ENCODE peak calls at places on chromosomes 13 and 19, in eight cellular contexts. U is A549; I is activated CD8-positive, alpha-beta T cell treated with anti-CD3 and anti-CD28 coated beads for 36 hours; D is psoas muscle; G is mammary epithelial cell; A is brain microvascular endothelial cell; F is SK-N-SH; V is DND-41. B is an unnamed sample.

GRCh38 chr19:35194022-35194984 is 34.2 kb downstream of the FAM187B start:
- DNase-seq in V (no peak), A (no peak), D (no peak), U (no peak), G (no peak), F (no peak), I (no peak), B (no peak)

GRCh38 chr19:33430674-33431277 is 57.3 kb downstream of the CEBPG start:
- DNase-seq in F (peak), G (peak), A (peak), U (peak), D (peak), I (peak), V (peak), B (peak)

GRCh38 chr13:41674246-41674645 is 216.9 kb downstream of the RGCC start:
- DNase-seq in G (no peak), A (no peak), I (no peak), U (no peak), V (no peak), D (no peak), F (no peak), B (no peak)

GRCh38 chr13:23146811-23147245 is 34.0 kb upstream of the SGCG start:
- DNase-seq in D (no peak), F (no peak), U (no peak), A (no peak), G (no peak), V (no peak), I (no peak), B (no peak)

GRCh38 chr13:62931901-62932883 is 1516.5 kb upstream of the PCDH20 start:
- DNase-seq in I (no peak), F (no peak), U (no peak), V (no peak), A (no peak), D (no peak), G (no peak), B (no peak)

GRCh38 chr13:31951215-31951678 is 80.3 kb upstream of the FRY start:
- DNase-seq in I (peak), G (peak), A (no peak), F (no peak), V (no peak), D (peak), U (no peak), B (peak)

GRCh38 chr13:106477303-106477702 is 58.2 kb downstream of the EFNB2 start:
- DNase-seq in U (no peak), A (no peak), I (no peak), F (no peak), G (no peak), V (no peak), D (no peak), B (no peak)

GRCh38 chr19:34313188-34313587 is 51.8 kb upstream of the GPI start:
- DNase-seq in V (no peak), D (no peak), U (no peak), I (no peak), F (no peak), G (peak), A (peak), B (no peak)

GRCh38 chr13:51742611-51743010 is 61.4 kb downstream of the DHRS12 start:
- DNase-seq in V (no peak), I (no peak), G (no peak), F (no peak), D (no peak), U (no peak), A (no peak), B (no peak)

GRCh38 chr19:8017808-8018207 is 12.4 kb upstream of the ELAVL1 start:
- DNase-seq in U (no peak), F (no peak), A (no peak), D (no peak), G (no peak), I (peak), V (no peak), B (peak)

GRCh38 chr19:39792999-39793546 is 14.4 kb downstream of the LEUTX start:
- DNase-seq in U (peak), A (peak), V (peak), D (peak), I (peak), F (peak), G (peak), B (peak)

GRCh38 chr19:52007436-52007804 is 591 bp downstream of the ZNF615 start:
- DNase-seq in V (no peak), U (peak), A (no peak), G (no peak), F (peak), D (no peak), I (peak), B (no peak)

GRCh38 chr19:54893406-54893805 is 12.5 kb upstream of the NCR1 start:
- DNase-seq in V (no peak), F (no peak), I (no peak), U (no peak), D (no peak), G (no peak), A (no peak), B (no peak)

GRCh38 chr13:109272595-109273325 is 513.6 kb downstream of the IRS2 start:
- DNase-seq in G (no peak), F (no peak), I (no peak), A (peak), U (peak), V (no peak), D (no peak), B (no peak)

GRCh38 chr13:38582133-38582532 is 104.7 kb upstream of the FREM2 start:
- DNase-seq in G (peak), U (peak), A (peak), F (peak), V (peak), D (no peak), I (peak), B (peak)

GRCh38 chr19:15282311-15282705 is 50.0 kb downstream of the BRD4 start:
- DNase-seq in A (no peak), F (no peak), D (no peak), V (no peak), U (no peak), G (peak), I (no peak), B (no peak)

GRCh38 chr13:22961835-22962537 is 218.8 kb upstream of the SGCG start:
- DNase-seq in V (no peak), I (no peak), D (no peak), A (no peak), F (no peak), G (no peak), U (no peak), B (peak)

GRCh38 chr19:29687244-29687896 is 22.1 kb downstream of the PLEKHF1 start:
- DNase-seq in V (no peak), G (peak), F (no peak), D (peak), I (peak), U (peak), A (peak), B (no peak)

GRCh38 chr13:51663980-51664957 is 80.0 kb downstream of the WDFY2 start:
- DNase-seq in I (no peak), F (no peak), D (no peak), U (no peak), V (no peak), A (no peak), G (peak), B (no peak)

GRCh38 chr13:92727118-92727517 is 499.5 kb upstream of the GPC6 start:
- DNase-seq in D (no peak), G (no peak), I (no peak), F (peak), A (no peak), V (no peak), U (no peak), B (no peak)

GRCh38 chr13:32001392-32001768 is 30.2 kb upstream of the FRY start:
- DNase-seq in A (peak), F (peak), D (no peak), U (peak), V (peak), G (peak), I (peak), B (peak)

GRCh38 chr13:31898383-31899071 is 133.0 kb upstream of the FRY start:
- DNase-seq in A (no peak), D (no peak), V (no peak), U (no peak), G (no peak), I (no peak), F (no peak), B (no peak)

GRCh38 chr19:23787106-23787505 is 28.4 kb upstream of the ZNF681 start:
- DNase-seq in A (peak), G (peak), F (no peak), U (no peak), I (no peak), D (no peak), V (no peak), B (no peak)

GRCh38 chr13:40460116-40460515 is 206.3 kb downstream of the FOXO1 start:
- DNase-seq in U (no peak), V (no peak), D (no peak), F (no peak), G (no peak), A (peak), I (no peak), B (no peak)

GRCh38 chr19:42850981-42851717 is 28.4 kb downstream of the PSG1 start:
- DNase-seq in G (peak), I (no peak), D (peak), F (no peak), U (peak), A (peak), V (no peak), B (no peak)

GRCh38 chr19:34539396-34539795 is 57.8 kb downstream of the WTIP start:
- DNase-seq in V (no peak), G (no peak), F (no peak), U (no peak), I (no peak), D (no peak), A (no peak), B (no peak)

GRCh38 chr13:20326276-20326675 is 94.2 kb upstream of the GJB6 start:
- DNase-seq in V (no peak), F (no peak), D (no peak), A (no peak), I (no peak), U (no peak), G (no peak), B (no peak)

GRCh38 chr13:20340136-20340758 is 108.1 kb upstream of the GJB6 start:
- DNase-seq in D (no peak), U (no peak), V (no peak), I (no peak), F (no peak), A (no peak), G (no peak), B (no peak)

GRCh38 chr13:33725340-33725739 is 92.6 kb upstream of the RFC3 start:
- DNase-seq in V (no peak), I (no peak), D (no peak), U (no peak), A (no peak), F (no peak), G (no peak), B (no peak)

GRCh38 chr19:14337510-14337909 is 43.7 kb upstream of the ADGRE5 start:
- DNase-seq in D (no peak), V (peak), U (peak), F (peak), G (no peak), I (peak), A (no peak), B (no peak)

GRCh38 chr19:47231215-47232054 is 436 bp upstream of the BBC3 start:
- DNase-seq in I (peak), F (peak), V (peak), U (peak), G (peak), D (peak), A (peak), B (peak)

GRCh38 chr19:49442793-49443365 is 1.6 kb upstream of the SLC17A7 start:
- DNase-seq in I (peak), U (peak), G (peak), D (peak), A (peak), F (peak), V (peak), B (peak)

GRCh38 chr19:44813331-44814131 is 4.6 kb downstream of the BCAM start:
- DNase-seq in F (no peak), U (no peak), G (no peak), A (no peak), I (no peak), V (no peak), D (no peak), B (no peak)

GRCh38 chr13:112795277-112795676 is 105.4 kb downstream of the ATP11A start:
- DNase-seq in U (no peak), I (no peak), A (no peak), V (no peak), F (no peak), D (no peak), G (no peak), B (no peak)

GRCh38 chr19:11069451-11070009 is 19.7 kb upstream of the LDLR start:
- DNase-seq in I (no peak), U (no peak), V (peak), D (no peak), A (no peak), F (no peak), G (no peak), B (no peak)

GRCh38 chr19:1355974-1356865 is 27.5 kb upstream of the NDUFS7 start:
- DNase-seq in F (no peak), V (no peak), U (no peak), G (no peak), D (no peak), A (no peak), I (no peak), B (no peak)

GRCh38 chr19:1357695-1358094 is 26.0 kb upstream of the NDUFS7 start:
- DNase-seq in I (no peak), U (no peak), D (no peak), F (no peak), V (no peak), A (no peak), G (no peak), B (no peak)

GRCh38 chr19:1353144-1353543 is 30.6 kb upstream of the NDUFS7 start:
- DNase-seq in G (no peak), U (no peak), D (no peak), F (no peak), V (no peak), A (no peak), I (no peak), B (no peak)

GRCh38 chr19:1355258-1355973 is 28.3 kb upstream of the NDUFS7 start:
- DNase-seq in U (no peak), G (peak), F (peak), I (peak), V (peak), D (no peak), A (no peak), B (peak)

GRCh38 chr19:1354496-1355257 is 29.0 kb upstream of the NDUFS7 start:
- DNase-seq in A (peak), U (peak), F (peak), I (peak), D (peak), G (peak), V (peak), B (peak)
- TF ChIP-seq CTCF in A (no peak), U (no peak), F (no peak), I (no peak), D (peak), G (peak), V (no peak), B (no peak)

GRCh38 chr19:40806385-40807146 is 7.6 kb downstream of the EGLN2 start:
- DNase-seq in A (peak), F (peak), V (peak), D (peak), G (peak), I (peak), U (peak), B (peak)

GRCh38 chr19:40803170-40803856 is 4.3 kb downstream of the EGLN2 start:
- DNase-seq in D (no peak), G (no peak), I (peak), V (no peak), F (no peak), A (no peak), U (no peak), B (no peak)

GRCh38 chr19:40803857-40804782 is 5.1 kb downstream of the EGLN2 start:
- DNase-seq in G (no peak), D (no peak), F (no peak), U (no peak), V (no peak), I (peak), A (no peak), B (peak)

GRCh38 chr19:40805258-40805868 is 6.4 kb downstream of the EGLN2 start:
- DNase-seq in A (no peak), F (no peak), V (no peak), I (peak), D (no peak), G (no peak), U (no peak), B (no peak)

DNA sequence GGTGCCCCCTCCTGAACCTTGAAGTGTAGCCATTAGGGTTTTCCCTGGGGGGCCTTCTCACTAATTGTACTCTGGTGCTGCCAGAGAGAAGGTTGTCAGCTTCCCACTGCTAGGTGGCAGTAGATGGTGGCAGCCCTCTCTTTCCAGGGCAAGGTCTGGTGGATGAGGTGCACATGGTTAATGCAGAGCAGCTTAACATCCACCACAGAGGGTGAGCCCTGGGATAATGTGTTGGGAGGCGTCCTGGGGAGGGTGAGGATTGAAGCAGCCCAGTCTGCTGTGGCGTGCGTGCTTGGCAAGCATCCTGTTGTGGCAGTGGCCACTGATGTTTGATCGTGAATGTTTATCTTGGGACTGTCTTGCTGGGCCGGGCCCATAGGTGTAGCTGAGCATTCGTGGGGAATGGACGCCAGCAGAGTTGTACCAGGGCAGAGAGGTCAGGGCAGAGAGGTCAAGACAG is 5.8 kb downstream of the EGLN2 start:
- DNase-seq in A (no peak), G (no peak), U (no peak), I (no peak), V (no peak), D (no peak), F (no peak), B (no peak)
- TF ChIP-seq CTCF in A (peak), G (peak), U (peak), I (no peak), V (peak), D (no peak), F (peak), B (no peak)

GRCh38 chr19:4182082-4182926 is at the start of the genes ANKRD24 and SIRT6:
- DNase-seq in G (peak), F (peak), D (peak), U (peak), I (peak), V (peak), A (peak), B (peak)
- TF ChIP-seq CTCF in G (no peak), F (no peak), D (no peak), U (no peak), I (no peak), V (no peak), A (no peak), B (no peak)

GRCh38 chr13:24407844-24408243 is 98.5 kb downstream of the C1QTNF9 start:
- DNase-seq in G (no peak), V (no peak), I (no peak), U (no peak), D (no peak), F (no peak), A (no peak), B (no peak)
- TF ChIP-seq CTCF in G (peak), V (peak), I (peak), U (no peak), D (no peak), F (no peak), A (peak), B (no peak)

GRCh38 chr13:111045170-111045569 is 69.9 kb upstream of the ARHGEF7 start:
- DNase-seq in G (no peak), U (no peak), F (no peak), A (no peak), D (no peak), I (no peak), V (no peak), B (no peak)
- TF ChIP-seq CTCF in G (no peak), U (no peak), F (no peak), A (no peak), D (no peak), I (no peak), V (no peak), B (no peak)

GRCh38 chr13:110380359-110381028 is 73.4 kb downstream of the COL4A2 start:
- DNase-seq in F (no peak), A (peak), V (no peak), G (no peak), D (no peak), U (peak), I (no peak), B (no peak)
- TF ChIP-seq CTCF in F (no peak), A (no peak), V (no peak), G (no peak), D (no peak), U (no peak), I (no peak), B (no peak)